ENCODE peak calls at places on chromosomes 16 and 17, in eight cellular contexts. Z is GM12891; Y is WTC11; W is RPMI7951; B is EL; N is stimulated activated CD4-positive, alpha-beta T cell treated with anti-CD3 and anti-CD28 coated beads, Interleukin-4, amount 100 ng/mL, for 1 hour; I is stimulated activated naive CD4-positive, alpha-beta T cell; U is GM23338. R is an unnamed sample.

GRCh38 chr16:66131895-66132294 is 234.6 kb upstream of the CDH5 start:
- DNase-seq in Z (no peak), Y (no peak), W (peak), B (peak), N (no peak), I (no peak), U (no peak), R (no peak)

GRCh38 chr17:5115673-5116651 is at the start of gene USP6:
- DNase-seq in Z (no peak), Y (peak), W (no peak), B (no peak), N (peak), I (no peak), U (peak), R (peak)

GRCh38 chr17:42639484-42640474 is 19.3 kb upstream of the TUBG2 start:
- DNase-seq in Z (no peak), Y (no peak), W (no peak), B (no peak), N (no peak), I (no peak), U (no peak), R (no peak)

GRCh38 chr16:67198238-67198734 is 645 bp upstream of the ELMO3 start:
- DNase-seq in Z (no peak), Y (peak), W (no peak), B (peak), N (no peak), I (no peak), U (peak), R (peak)

GRCh38 chr17:35963663-35964062 is 17.6 kb downstream of the CCL16 start:
- DNase-seq in Z (no peak), Y (no peak), W (no peak), B (no peak), N (no peak), I (no peak), U (no peak), R (no peak)

GRCh38 chr16:13245713-13246377 is 344.4 kb downstream of the SHISA9 start:
- DNase-seq in Z (no peak), Y (no peak), W (no peak), B (no peak), N (no peak), I (no peak), U (no peak), R (no peak)

GRCh38 chr17:27532269-27533067 is 76.2 kb downstream of the KSR1 start:
- DNase-seq in Z (no peak), Y (no peak), W (no peak), B (no peak), N (no peak), I (no peak), U (peak), R (no peak)

GRCh38 chr17:4796550-4796915 is 569 bp downstream of the PSMB6 start:
- DNase-seq in Z (no peak), Y (peak), W (peak), B (peak), N (peak), I (no peak), U (peak), R (peak)

GRCh38 chr17:55242481-55242880 is 22.3 kb upstream of the HLF start:
- DNase-seq in Z (no peak), Y (no peak), W (no peak), B (no peak), N (no peak), I (no peak), U (no peak), R (no peak)

GRCh38 chr17:40515011-40515410 is 13.6 kb upstream of the TNS4 start:
- DNase-seq in Z (no peak), Y (no peak), W (no peak), B (no peak), N (no peak), I (no peak), U (no peak), R (no peak)

GRCh38 chr16:34078697-34079096 is 619.3 kb downstream of the TP53TG3F start:
- DNase-seq in Z (no peak), Y (no peak), W (no peak), B (no peak), N (no peak), I (no peak), U (no peak), R (no peak)

GRCh38 chr16:89422527-89422904 is 67.8 kb downstream of the ANKRD11 start:
- DNase-seq in Z (peak), Y (no peak), W (peak), B (peak), N (peak), I (no peak), U (no peak), R (no peak)

GRCh38 chr17:61496174-61496956 is 44.1 kb downstream of the TBX4 start:
- DNase-seq in Z (no peak), Y (no peak), W (no peak), B (no peak), N (no peak), I (no peak), U (no peak), R (no peak)

GRCh38 chr16:804193-805048 is 3.9 kb upstream of the GNG13 start:
- DNase-seq in Z (no peak), Y (no peak), W (no peak), B (no peak), N (no peak), I (no peak), U (no peak), R (no peak)

GRCh38 chr17:48997103-48997826 is at the start of gene IGF2BP1:
- DNase-seq in Z (peak), Y (peak), W (peak), B (peak), N (peak), I (no peak), U (peak), R (peak)

GRCh38 chr17:57004944-57005579 is 27.1 kb downstream of the SCPEP1 start:
- DNase-seq in Z (peak), Y (no peak), W (no peak), B (no peak), N (no peak), I (no peak), U (peak), R (no peak)

GRCh38 chr16:51143166-51143565 is 7.9 kb downstream of the SALL1 start:
- DNase-seq in Z (no peak), Y (no peak), W (no peak), B (no peak), N (no peak), I (no peak), U (no peak), R (no peak)

GRCh38 chr17:71917715-71918114 is 203.1 kb upstream of the SOX9 start:
- DNase-seq in Z (no peak), Y (no peak), W (no peak), B (no peak), N (no peak), I (no peak), U (no peak), R (no peak)

GRCh38 chr17:2916362-2916928 is 120.2 kb downstream of the RAP1GAP2 start:
- DNase-seq in Z (no peak), Y (no peak), W (no peak), B (no peak), N (no peak), I (no peak), U (no peak), R (no peak)

GRCh38 chr17:39674702-39675389 is 6.6 kb downstream of the PNMT start:
- DNase-seq in Z (no peak), Y (no peak), W (no peak), B (no peak), N (no peak), I (no peak), U (no peak), R (no peak)

GRCh38 chr16:74700206-74701040 is at the start of gene MLKL:
- DNase-seq in Z (no peak), Y (peak), W (peak), B (peak), N (peak), I (peak), U (peak), R (peak)

GRCh38 chr16:54630284-54630967 is 300.2 kb upstream of the IRX5 start:
- DNase-seq in Z (no peak), Y (no peak), W (peak), B (peak), N (no peak), I (no peak), U (no peak), R (no peak)

GRCh38 chr17:6969323-6969726 is 26.5 kb upstream of the ALOX12 start:
- DNase-seq in Z (no peak), Y (no peak), W (no peak), B (no peak), N (no peak), I (no peak), U (no peak), R (no peak)

GRCh38 chr16:75087040-75087979 is 29.3 kb downstream of the LDHD start:
- DNase-seq in Z (no peak), Y (no peak), W (no peak), B (peak), N (no peak), I (no peak), U (no peak), R (peak)

GRCh38 chr17:29682054-29682453 is 59.3 kb upstream of the CORO6 start:
- DNase-seq in Z (no peak), Y (no peak), W (no peak), B (no peak), N (no peak), I (no peak), U (no peak), R (no peak)

GRCh38 chr17:35345926-35346771 is 27.3 kb downstream of the SLFN11 start:
- DNase-seq in Z (no peak), Y (peak), W (peak), B (peak), N (no peak), I (no peak), U (peak), R (peak)

GRCh38 chr17:13273744-13274295 is 256.0 kb upstream of the ELAC2 start:
- DNase-seq in Z (no peak), Y (no peak), W (no peak), B (peak), N (no peak), I (no peak), U (no peak), R (no peak)